ENCODE peak calls at places on chromosomes 11 and 22, in five cellular contexts. E is right atrium auricular region, L is Peyer's patch, V is H1, G is sigmoid colon. S is an unnamed sample. For H3K4me1, the result is how much of the 10 kb centered on the place peaks cover.

GRCh38 chr11:88421530-88421929 is 84.0 kb upstream of the CTSC start:
- DNase-seq in G (no peak), V (no peak), L (no peak), E (no peak), S (no peak)

GRCh38 chr11:106999203-106999602 is 19.1 kb downstream of the GUCY1A2 start:
- DNase-seq in G (no peak), L (no peak), V (no peak), E (no peak), S (no peak)

GRCh38 chr22:38757464-38757757 is 1.6 kb upstream of the SUN2 start:
- DNase-seq in E (no peak), L (no peak), G (no peak), V (no peak), S (no peak)

GRCh38 chr11:70428701-70429427 is 30.5 kb downstream of the CTTN start:
- DNase-seq in V (no peak), E (no peak), L (no peak), G (no peak), S (no peak)

GRCh38 chr11:33116535-33116934 is 44.7 kb downstream of the CSTF3 start:
- DNase-seq in G (no peak), V (no peak), L (no peak), E (no peak), S (no peak)

GRCh38 chr11:100680070-100680469 is 7.0 kb upstream of the ARHGAP42 start:
- DNase-seq in L (no peak), G (no peak), E (no peak), V (no peak), S (no peak)

GRCh38 chr11:91406009-91406408 is 818.6 kb upstream of the FAT3 start:
- DNase-seq in L (no peak), E (no peak), V (no peak), G (no peak), S (peak)

GRCh38 chr11:80155412-80156017 is 714.7 kb upstream of the TENM4 start:
- DNase-seq in L (no peak), V (no peak), E (no peak), G (no peak), S (no peak)

GRCh38 chr11:2402106-2402505 is 1.6 kb downstream of the TSSC4 start:
- DNase-seq in G (no peak), L (no peak), E (no peak), V (no peak), S (peak)

DNA sequence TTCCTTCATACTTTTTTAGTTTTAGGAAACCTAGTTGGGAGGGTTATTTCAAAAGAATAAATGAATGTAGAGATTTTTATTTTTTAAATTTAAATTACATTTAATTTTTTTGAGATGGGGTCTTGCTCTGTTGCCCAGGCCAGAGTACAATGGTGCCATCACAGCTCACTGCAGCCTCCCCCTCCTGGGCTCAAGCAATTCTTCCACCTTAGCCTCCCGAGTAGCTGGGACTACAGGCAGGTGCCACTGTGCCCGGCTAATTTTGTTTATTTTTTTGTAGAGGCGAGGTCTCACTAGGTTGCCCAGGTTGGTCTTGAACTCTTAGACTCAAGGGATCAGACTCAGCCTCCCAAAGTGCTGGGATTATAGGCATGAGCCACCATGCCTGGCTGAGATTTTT is 32.6 kb downstream of the ZNRF3 start:
- DNase-seq in G (no peak), E (no peak), L (no peak), V (no peak), S (no peak)
- H3K4me1 ChIP-seq in G (half or more), E (under half), L (under half), V (under half), S (under half)

GRCh38 chr22:36369004-36369921 is 18.5 kb downstream of the MYH9 start:
- DNase-seq in G (no peak), L (no peak), V (no peak), E (no peak), S (no peak)

GRCh38 chr22:36367479-36367878 is 20.3 kb downstream of the MYH9 start:
- DNase-seq in G (no peak), E (no peak), V (no peak), L (no peak), S (no peak)

GRCh38 chr22:36367066-36367465 is 20.7 kb downstream of the MYH9 start:
- DNase-seq in L (no peak), G (no peak), E (no peak), V (no peak), S (no peak)

GRCh38 chr22:36369922-36370781 is 17.6 kb downstream of the MYH9 start:
- DNase-seq in E (no peak), V (no peak), L (no peak), G (peak), S (peak)

DNA sequence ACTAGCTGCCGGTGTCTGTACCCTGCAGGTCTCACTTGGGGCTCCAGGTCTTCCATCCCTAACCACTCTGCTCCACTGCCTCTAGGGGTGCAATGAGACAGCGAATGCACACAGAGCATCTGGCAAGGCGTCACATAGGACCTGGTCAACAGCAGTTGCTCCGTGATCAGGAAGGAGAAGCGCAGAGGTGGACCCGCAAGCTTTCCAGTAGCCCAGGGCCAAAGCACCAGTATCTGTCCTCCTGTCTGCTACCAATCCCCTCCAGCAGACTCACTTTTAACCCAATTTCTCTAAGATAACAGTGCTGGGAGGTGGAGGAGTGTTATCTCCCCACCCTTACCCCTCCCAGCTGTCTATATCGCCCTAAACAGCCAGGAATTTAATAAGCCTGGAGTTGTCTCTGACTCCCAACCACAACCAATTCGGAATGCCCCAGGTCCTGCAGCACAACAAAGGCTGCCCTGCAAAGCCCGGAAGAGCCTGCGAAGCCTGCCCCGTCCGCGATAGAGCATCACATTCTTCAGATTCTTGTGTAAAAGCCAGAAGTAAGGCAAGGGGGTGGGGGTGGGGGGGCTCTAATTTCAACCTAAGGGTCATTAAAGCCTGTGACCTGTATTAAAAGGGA is 19.3 kb downstream of the MYH9 start:
- DNase-seq in L (no peak), V (no peak), E (no peak), G (no peak), S (no peak)
- H3K4me3 ChIP-seq in L (peak), V (no peak), E (no peak), G (peak), S (peak)

DNA sequence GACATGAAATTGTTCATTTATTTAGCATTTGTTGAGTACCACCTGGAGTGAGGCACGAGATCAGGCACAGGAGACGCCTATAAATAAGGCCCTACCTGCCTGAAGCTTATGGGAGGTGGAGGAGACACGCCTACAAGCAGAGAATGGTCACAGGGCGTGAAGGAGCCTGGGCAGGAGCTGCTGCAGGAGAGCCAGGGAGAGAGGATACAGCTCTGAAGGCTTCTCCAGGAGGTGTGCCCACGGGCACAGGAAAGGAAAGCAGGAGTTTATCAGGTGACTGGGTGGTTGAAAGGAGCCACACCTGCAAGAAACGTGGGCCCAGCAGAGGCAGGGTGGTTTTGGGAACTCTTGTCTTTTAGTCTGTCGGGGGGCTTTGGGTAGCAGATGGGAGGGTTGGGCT is 70.3 kb downstream of the BMAL1 start:
- DNase-seq in G (no peak), L (no peak), E (no peak), V (no peak), S (no peak)
- H3K4me1 ChIP-seq in G (under half), L (under half), E (under half), V (under half), S (under half)

GRCh38 chr11:57182896-57183295 is 1.1 kb downstream of the LRRC55 start:
- DNase-seq in G (no peak), L (no peak), E (no peak), V (no peak), S (no peak)

GRCh38 chr11:57181678-57182305 is at the start of gene LRRC55:
- DNase-seq in V (no peak), E (no peak), L (no peak), G (no peak), S (no peak)

GRCh38 chr11:57180964-57181363 is 789 bp upstream of the LRRC55 start:
- DNase-seq in G (no peak), V (no peak), L (no peak), E (no peak), S (no peak)

GRCh38 chr11:57179701-57180100 is 2.1 kb upstream of the LRRC55 start:
- DNase-seq in L (no peak), E (no peak), V (no peak), G (no peak), S (no peak)

GRCh38 chr11:57180141-57180561 is 1.6 kb upstream of the LRRC55 start:
- DNase-seq in G (no peak), L (no peak), V (peak), E (no peak), S (no peak)
- H3K4me3 ChIP-seq in G (no peak), L (no peak), V (peak), E (no peak), S (no peak)

GRCh38 chr11:47256374-47256773 is 1.4 kb upstream of the NR1H3 start:
- DNase-seq in V (no peak), E (no peak), G (no peak), L (no peak), S (peak)
- H3K4me1 ChIP-seq in V (under half), E (under half), G (under half), L (half or more), S (under half)

GRCh38 chr11:83827940-83828554 is 541.9 kb upstream of the CCDC90B start:
- DNase-seq in E (no peak), V (no peak), G (no peak), L (no peak), S (no peak)
- H3K4me3 ChIP-seq in E (no peak), V (no peak), G (peak), L (no peak), S (no peak)

GRCh38 chr11:87307101-87307500 is 269.4 kb downstream of the TMEM135 start:
- DNase-seq in L (no peak), E (no peak), G (no peak), V (no peak), S (no peak)

GRCh38 chr11:87301785-87302540 is 264.2 kb downstream of the TMEM135 start:
- DNase-seq in L (no peak), E (no peak), V (no peak), G (no peak), S (no peak)

GRCh38 chr11:87300640-87301381 is 263.1 kb downstream of the TMEM135 start:
- DNase-seq in V (no peak), E (no peak), L (no peak), G (no peak), S (no peak)

GRCh38 chr11:87306260-87306861 is 268.6 kb downstream of the TMEM135 start:
- DNase-seq in G (no peak), E (no peak), V (no peak), L (no peak), S (no peak)

DNA sequence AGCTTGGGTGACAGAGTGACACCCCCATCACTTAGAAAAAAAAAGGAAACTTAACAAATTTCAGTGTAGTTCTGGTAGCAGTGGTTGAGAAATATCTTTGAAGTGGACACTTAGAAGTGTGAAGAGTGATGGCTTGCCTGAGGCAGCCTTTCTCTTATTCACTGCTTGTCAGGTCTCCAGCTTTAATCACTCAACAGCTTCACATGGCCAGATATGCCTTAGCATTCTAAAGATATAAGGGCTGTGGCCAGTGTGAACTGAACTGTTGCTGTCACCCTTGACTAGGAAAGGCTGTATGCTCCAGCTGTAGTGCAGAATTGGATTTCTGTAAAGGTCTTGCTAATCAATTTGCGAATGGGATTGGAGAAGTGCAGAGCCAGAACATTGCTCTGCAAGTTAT is 266.6 kb downstream of the TMEM135 start:
- DNase-seq in G (no peak), L (no peak), E (no peak), V (no peak), S (no peak)
- H3K4me1 ChIP-seq in G (under half), L (under half), E (under half), V (under half), S (under half)

GRCh38 chr22:26981111-26981510 is 323.7 kb downstream of the MIAT start:
- DNase-seq in L (no peak), G (peak), E (no peak), V (no peak), S (no peak)
- H3K4me3 ChIP-seq in L (no peak), G (no peak), E (no peak), V (no peak), S (no peak)